ENCODE peak calls at places on chromosomes 2 and 18, in four cellular contexts. Y is CD8-positive, alpha-beta T cell; A is Panc1; K is SJSA1. J is an unnamed sample.

GRCh38 chr2:210681481-210681880 is 125.1 kb downstream of the CPS1 start:
- DNase-seq in Y (no peak), K (no peak), A (no peak), J (no peak)

GRCh38 chr18:60027397-60027796 is 127.6 kb downstream of the PMAIP1 start:
- DNase-seq in Y (no peak), K (no peak), A (no peak), J (no peak)

GRCh38 chr2:204726831-204727230 is 181.6 kb downstream of the PARD3B start:
- DNase-seq in K (no peak), A (no peak), Y (no peak), J (peak; percentile 76)

GRCh38 chr2:72138011-72138881 is 9.4 kb downstream of the CYP26B1 start:
- DNase-seq in Y (no peak), A (no peak), K (no peak), J (peak; percentile 68)

GRCh38 chr2:236229186-236229585 is 35.0 kb downstream of the ASB18 start:
- DNase-seq in A (no peak), K (no peak), Y (no peak), J (no peak)

GRCh38 chr2:45301307-45302010 is 292.2 kb upstream of the SIX2 start:
- DNase-seq in A (no peak), K (no peak), Y (no peak), J (peak; percentile 55)

GRCh38 chr2:49812730-49813129 is 658.4 kb upstream of the FSHR start:
- DNase-seq in K (no peak), A (no peak), Y (no peak), J (no peak)

GRCh38 chr2:150878347-150878746 is 383.3 kb downstream of the RBM43 start:
- DNase-seq in Y (no peak), K (no peak), A (peak; percentile 30), J (no peak)

GRCh38 chr2:197452754-197453122 is 614 bp upstream of the COQ10B start:
- DNase-seq in Y (no peak), K (no peak), A (no peak), J (no peak)

GRCh38 chr18:43620936-43621335 is 343.6 kb upstream of the SYT4 start:
- DNase-seq in Y (no peak), A (no peak), K (no peak), J (peak; percentile 36)

GRCh38 chr2:212953170-212953920 is 198.1 kb downstream of the IKZF2 start:
- DNase-seq in Y (no peak), A (no peak), K (no peak), J (no peak)

DNA sequence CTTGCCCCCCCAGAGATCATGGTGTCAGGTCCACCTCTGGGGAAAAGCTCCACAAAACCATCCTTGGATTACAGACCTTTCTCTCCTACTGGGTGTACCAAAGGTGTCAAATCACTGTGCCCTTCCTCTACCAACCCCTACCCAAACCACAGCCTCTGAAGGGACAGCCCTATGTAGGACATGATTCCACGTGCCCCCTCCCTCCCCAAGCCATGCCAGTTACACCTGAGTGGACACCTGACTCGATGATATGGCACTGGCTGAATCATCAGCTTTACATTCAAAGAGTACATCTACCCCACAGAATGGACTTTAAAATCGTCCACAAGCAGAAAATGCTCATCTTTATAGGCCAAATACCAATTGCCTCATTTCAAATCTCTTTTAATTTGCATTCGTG is 26.0 kb downstream of the TRABD2A start:
- DNase-seq in A (no peak), K (no peak), Y (peak; percentile 49), J (no peak)
- H3K4me3 ChIP-seq in A (no peak overlapping the region), K (no peak overlapping the region), Y (peak overlapping the region; percentile 28), J (no peak overlapping the region)

GRCh38 chr2:96838345-96839287 is 5.2 kb downstream of the ANKRD23 start:
- DNase-seq in K (no peak), Y (no peak), A (no peak), J (no peak)

GRCh38 chr2:96832751-96833507 is 10.9 kb downstream of the ANKRD23 start:
- DNase-seq in Y (no peak), A (no peak), K (peak; percentile 67), J (no peak)

GRCh38 chr2:96832401-96832750 is 11.4 kb downstream of the ANKRD23 start:
- DNase-seq in Y (no peak), A (no peak), K (no peak), J (no peak)

GRCh38 chr2:96837575-96837974 is 6.2 kb downstream of the ANKRD23 start:
- DNase-seq in K (no peak), A (no peak), Y (no peak), J (no peak)

GRCh38 chr2:96835830-96836229 is 8.0 kb downstream of the ANKRD23 start:
- DNase-seq in K (no peak), A (no peak), Y (no peak), J (peak; percentile 54)
- H3K4me1 ChIP-seq in K (peaks cover 18% of the 10 kb centered on the region), A (no peaks in the 10 kb centered on the region), Y (peaks cover 26% of the 10 kb centered on the region), J (no peaks in the 10 kb centered on the region)

DNA sequence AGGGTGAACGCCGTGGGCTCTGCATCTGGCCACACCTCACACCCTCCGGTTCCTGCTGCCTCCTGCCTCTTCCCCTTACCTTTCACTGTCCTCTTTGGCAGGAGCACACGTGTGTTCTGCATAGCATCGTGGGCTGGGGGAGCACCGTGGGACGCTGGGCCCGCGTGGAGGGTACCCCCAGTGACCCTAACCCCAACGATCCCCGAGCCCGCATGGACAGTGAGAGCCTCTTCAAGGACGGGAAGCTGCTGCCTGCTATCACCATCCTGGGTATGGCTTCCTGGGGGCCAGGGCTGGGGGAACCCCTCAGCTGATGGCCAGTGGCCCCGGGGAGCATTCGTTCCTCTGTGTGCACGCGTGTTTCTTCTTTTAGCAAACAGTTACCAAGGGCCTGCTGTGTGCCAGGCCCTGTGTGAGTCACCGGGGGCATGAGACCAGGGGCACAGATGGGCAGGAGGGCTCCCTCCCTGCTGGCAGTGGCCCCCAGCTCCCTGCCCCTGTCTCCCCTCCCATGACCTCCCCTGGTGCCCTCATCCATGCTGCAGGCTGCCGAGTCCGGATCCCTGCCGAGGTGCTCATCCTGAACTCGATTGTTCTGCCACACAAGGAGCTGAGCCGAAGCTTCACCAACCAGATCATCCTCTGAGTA is 7.6 kb downstream of the GMPPA start:
- DNase-seq in Y (no peak), A (no peak), K (no peak), J (no peak)
- H3K4me3 ChIP-seq in Y (no peak overlapping the region), A (no peak overlapping the region), K (no peak overlapping the region), J (no peak overlapping the region)

GRCh38 chr2:190333928-190334327 is 9.5 kb upstream of the INPP1 start:
- DNase-seq in Y (no peak), K (no peak), A (no peak), J (peak; percentile 37)

GRCh38 chr2:190334479-190335224 is 8.7 kb upstream of the INPP1 start:
- DNase-seq in K (no peak), Y (no peak), A (no peak), J (peak; percentile 95)

GRCh38 chr2:190338453-190338852 is 4.9 kb upstream of the INPP1 start:
- DNase-seq in Y (no peak), K (no peak), A (no peak), J (no peak)

GRCh38 chr2:190335225-190335559 is 8.2 kb upstream of the INPP1 start:
- DNase-seq in K (no peak), Y (no peak), A (no peak), J (peak; percentile 81)

DNA sequence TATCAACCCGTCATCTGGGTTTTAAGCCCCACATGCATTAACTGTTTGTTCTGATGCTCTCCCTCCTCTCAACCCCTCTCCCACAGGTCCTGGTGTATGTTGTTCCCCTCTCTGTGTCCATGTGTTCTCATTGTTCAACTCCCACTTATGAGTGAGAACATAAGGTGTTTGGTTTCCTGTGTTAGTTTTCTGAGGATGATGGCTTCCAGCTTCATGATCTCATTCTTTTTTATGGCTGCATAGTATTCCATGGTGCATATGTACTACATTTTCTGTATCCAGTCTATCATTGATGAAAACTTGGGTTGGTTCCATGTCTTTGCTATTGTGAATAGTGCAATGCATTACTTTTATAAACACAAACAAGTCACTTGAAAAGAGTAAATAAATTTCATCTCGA is 7.0 kb upstream of the INPP1 start:
- DNase-seq in Y (no peak), K (no peak), A (no peak), J (no peak)
- H3K4me1 ChIP-seq in Y (no peaks in the 10 kb centered on the region), K (peaks cover 15% of the 10 kb centered on the region), A (peaks cover 4% of the 10 kb centered on the region), J (no peaks in the 10 kb centered on the region)

J was measured in small intestine.